ENCODE peak calls at places on chromosomes 16 and 17, in six cellular contexts. One of them, this sample, is unnamed.

GRCh38 chr16:11556214-11556819 is 30.4 kb downstream of the LITAF start:
- DNase-seq in Ammon's horn: no peak
- DNase-seq in substantia nigra: no peak
- DNase-seq in activated T-cell treated with anti-CD3 and anti-CD28 coated beads, Interleukin-2, amount 50 U/mL, for 48 hours: no peak
- DNase-seq in right lobe of liver: no peak
- DNase-seq in NCI-H2029 treated with DMSO at 0.1 percent for 48 hours: no peak
- DNase-seq in this sample: no peak

GRCh38 chr17:70848785-70849184 is 679.5 kb downstream of the KCNJ2 start:
- DNase-seq in Ammon's horn: no peak
- DNase-seq in substantia nigra: no peak
- DNase-seq in activated T-cell treated with anti-CD3 and anti-CD28 coated beads, Interleukin-2, amount 50 U/mL, for 48 hours: no peak
- DNase-seq in right lobe of liver: no peak
- DNase-seq in NCI-H2029 treated with DMSO at 0.1 percent for 48 hours: no peak
- DNase-seq in this sample: no peak

GRCh38 chr16:71610936-71611871 is 14.8 kb upstream of the MARVELD3 start:
- DNase-seq in Ammon's horn: peak
- DNase-seq in substantia nigra: peak
- DNase-seq in activated T-cell treated with anti-CD3 and anti-CD28 coated beads, Interleukin-2, amount 50 U/mL, for 48 hours: peak
- DNase-seq in right lobe of liver: peak
- DNase-seq in NCI-H2029 treated with DMSO at 0.1 percent for 48 hours: no peak
- DNase-seq in this sample: peak

GRCh38 chr17:66691644-66692500 is 143.0 kb upstream of the CACNG5 start:
- DNase-seq in Ammon's horn: peak
- DNase-seq in substantia nigra: peak
- DNase-seq in activated T-cell treated with anti-CD3 and anti-CD28 coated beads, Interleukin-2, amount 50 U/mL, for 48 hours: no peak
- DNase-seq in right lobe of liver: no peak
- DNase-seq in NCI-H2029 treated with DMSO at 0.1 percent for 48 hours: no peak
- DNase-seq in this sample: no peak

GRCh38 chr17:57465551-57465950 is 209.2 kb downstream of the MSI2 start:
- DNase-seq in Ammon's horn: no peak
- DNase-seq in substantia nigra: no peak
- DNase-seq in activated T-cell treated with anti-CD3 and anti-CD28 coated beads, Interleukin-2, amount 50 U/mL, for 48 hours: no peak
- DNase-seq in right lobe of liver: no peak
- DNase-seq in NCI-H2029 treated with DMSO at 0.1 percent for 48 hours: no peak
- DNase-seq in this sample: no peak

GRCh38 chr16:56257666-56258359 is 66.5 kb downstream of the GNAO1 start:
- DNase-seq in Ammon's horn: no peak
- DNase-seq in substantia nigra: no peak
- DNase-seq in activated T-cell treated with anti-CD3 and anti-CD28 coated beads, Interleukin-2, amount 50 U/mL, for 48 hours: no peak
- DNase-seq in right lobe of liver: no peak
- DNase-seq in NCI-H2029 treated with DMSO at 0.1 percent for 48 hours: no peak
- DNase-seq in this sample: no peak

GRCh38 chr17:13346081-13346533 is 255.6 kb downstream of the HS3ST3A1 start:
- DNase-seq in Ammon's horn: no peak
- DNase-seq in substantia nigra: no peak
- DNase-seq in activated T-cell treated with anti-CD3 and anti-CD28 coated beads, Interleukin-2, amount 50 U/mL, for 48 hours: no peak
- DNase-seq in right lobe of liver: no peak
- DNase-seq in NCI-H2029 treated with DMSO at 0.1 percent for 48 hours: no peak
- DNase-seq in this sample: no peak

GRCh38 chr16:81734632-81735434 is 44.3 kb upstream of the PLCG2 start:
- DNase-seq in Ammon's horn: no peak
- DNase-seq in substantia nigra: no peak
- DNase-seq in activated T-cell treated with anti-CD3 and anti-CD28 coated beads, Interleukin-2, amount 50 U/mL, for 48 hours: no peak
- DNase-seq in right lobe of liver: no peak
- DNase-seq in NCI-H2029 treated with DMSO at 0.1 percent for 48 hours: no peak
- DNase-seq in this sample: no peak

GRCh38 chr17:77130521-77130920 is 10.2 kb upstream of the SEC14L1 start:
- DNase-seq in Ammon's horn: no peak
- DNase-seq in substantia nigra: no peak
- DNase-seq in activated T-cell treated with anti-CD3 and anti-CD28 coated beads, Interleukin-2, amount 50 U/mL, for 48 hours: no peak
- DNase-seq in right lobe of liver: no peak
- DNase-seq in NCI-H2029 treated with DMSO at 0.1 percent for 48 hours: no peak
- DNase-seq in this sample: no peak

GRCh38 chr17:81037783-81038733 is 3.1 kb downstream of the BAIAP2 start:
- DNase-seq in Ammon's horn: no peak
- DNase-seq in substantia nigra: no peak
- DNase-seq in activated T-cell treated with anti-CD3 and anti-CD28 coated beads, Interleukin-2, amount 50 U/mL, for 48 hours: no peak
- DNase-seq in right lobe of liver: peak
- DNase-seq in NCI-H2029 treated with DMSO at 0.1 percent for 48 hours: no peak
- DNase-seq in this sample: no peak

GRCh38 chr16:85554791-85555548 is 58.2 kb upstream of the GSE1 start:
- DNase-seq in Ammon's horn: peak
- DNase-seq in substantia nigra: peak
- DNase-seq in activated T-cell treated with anti-CD3 and anti-CD28 coated beads, Interleukin-2, amount 50 U/mL, for 48 hours: peak
- DNase-seq in right lobe of liver: peak
- DNase-seq in NCI-H2029 treated with DMSO at 0.1 percent for 48 hours: no peak
- DNase-seq in this sample: peak

GRCh38 chr17:43528319-43528987 is 17.7 kb downstream of the ETV4 start:
- DNase-seq in Ammon's horn: no peak
- DNase-seq in substantia nigra: peak
- DNase-seq in activated T-cell treated with anti-CD3 and anti-CD28 coated beads, Interleukin-2, amount 50 U/mL, for 48 hours: no peak
- DNase-seq in right lobe of liver: no peak
- DNase-seq in NCI-H2029 treated with DMSO at 0.1 percent for 48 hours: no peak
- DNase-seq in this sample: no peak

GRCh38 chr17:49459401-49459984 is 35.6 kb upstream of the NGFR start:
- DNase-seq in Ammon's horn: peak
- DNase-seq in substantia nigra: no peak
- DNase-seq in activated T-cell treated with anti-CD3 and anti-CD28 coated beads, Interleukin-2, amount 50 U/mL, for 48 hours: no peak
- DNase-seq in right lobe of liver: no peak
- DNase-seq in NCI-H2029 treated with DMSO at 0.1 percent for 48 hours: no peak
- DNase-seq in this sample: no peak

GRCh38 chr17:76492250-76492988 is 8.8 kb downstream of the RHBDF2 start:
- DNase-seq in Ammon's horn: no peak
- DNase-seq in substantia nigra: no peak
- DNase-seq in activated T-cell treated with anti-CD3 and anti-CD28 coated beads, Interleukin-2, amount 50 U/mL, for 48 hours: peak
- DNase-seq in right lobe of liver: no peak
- DNase-seq in NCI-H2029 treated with DMSO at 0.1 percent for 48 hours: no peak
- DNase-seq in this sample: peak

GRCh38 chr16:68065716-68066305 is 19.4 kb upstream of the NFATC3 start:
- DNase-seq in Ammon's horn: no peak
- DNase-seq in substantia nigra: no peak
- DNase-seq in activated T-cell treated with anti-CD3 and anti-CD28 coated beads, Interleukin-2, amount 50 U/mL, for 48 hours: no peak
- DNase-seq in right lobe of liver: peak
- DNase-seq in NCI-H2029 treated with DMSO at 0.1 percent for 48 hours: no peak
- DNase-seq in this sample: no peak

GRCh38 chr17:40490289-40490853 is 11.1 kb downstream of the TNS4 start:
- DNase-seq in Ammon's horn: peak
- DNase-seq in substantia nigra: peak
- DNase-seq in activated T-cell treated with anti-CD3 and anti-CD28 coated beads, Interleukin-2, amount 50 U/mL, for 48 hours: no peak
- DNase-seq in right lobe of liver: no peak
- DNase-seq in NCI-H2029 treated with DMSO at 0.1 percent for 48 hours: no peak
- DNase-seq in this sample: peak

GRCh38 chr17:36608794-36609497 is 7.6 kb downstream of the MRM1 start:
- DNase-seq in Ammon's horn: peak
- DNase-seq in substantia nigra: peak
- DNase-seq in activated T-cell treated with anti-CD3 and anti-CD28 coated beads, Interleukin-2, amount 50 U/mL, for 48 hours: no peak
- DNase-seq in right lobe of liver: no peak
- DNase-seq in NCI-H2029 treated with DMSO at 0.1 percent for 48 hours: peak
- DNase-seq in this sample: peak

GRCh38 chr17:64133546-64134215 is 3.7 kb upstream of the ERN1 start:
- DNase-seq in Ammon's horn: peak
- DNase-seq in substantia nigra: no peak
- DNase-seq in activated T-cell treated with anti-CD3 and anti-CD28 coated beads, Interleukin-2, amount 50 U/mL, for 48 hours: no peak
- DNase-seq in right lobe of liver: no peak
- DNase-seq in NCI-H2029 treated with DMSO at 0.1 percent for 48 hours: peak
- DNase-seq in this sample: no peak

GRCh38 chr17:71251936-71252335 is 868.9 kb upstream of the SOX9 start:
- DNase-seq in Ammon's horn: no peak
- DNase-seq in substantia nigra: no peak
- DNase-seq in activated T-cell treated with anti-CD3 and anti-CD28 coated beads, Interleukin-2, amount 50 U/mL, for 48 hours: no peak
- DNase-seq in right lobe of liver: no peak
- DNase-seq in NCI-H2029 treated with DMSO at 0.1 percent for 48 hours: no peak
- DNase-seq in this sample: no peak

GRCh38 chr17:7910281-7910680 is 5.8 kb downstream of the RNF227 start:
- DNase-seq in Ammon's horn: no peak
- DNase-seq in substantia nigra: no peak
- DNase-seq in activated T-cell treated with anti-CD3 and anti-CD28 coated beads, Interleukin-2, amount 50 U/mL, for 48 hours: no peak
- DNase-seq in right lobe of liver: no peak
- DNase-seq in NCI-H2029 treated with DMSO at 0.1 percent for 48 hours: no peak
- DNase-seq in this sample: no peak

GRCh38 chr17:27354491-27355081 is 60.7 kb downstream of the WSB1 start:
- DNase-seq in Ammon's horn: no peak
- DNase-seq in substantia nigra: no peak
- DNase-seq in activated T-cell treated with anti-CD3 and anti-CD28 coated beads, Interleukin-2, amount 50 U/mL, for 48 hours: no peak
- DNase-seq in right lobe of liver: no peak
- DNase-seq in NCI-H2029 treated with DMSO at 0.1 percent for 48 hours: no peak
- DNase-seq in this sample: no peak

GRCh38 chr16:12178251-12178990 is 201.9 kb downstream of the SNX29 start:
- DNase-seq in Ammon's horn: peak
- DNase-seq in substantia nigra: no peak
- DNase-seq in activated T-cell treated with anti-CD3 and anti-CD28 coated beads, Interleukin-2, amount 50 U/mL, for 48 hours: no peak
- DNase-seq in right lobe of liver: no peak
- DNase-seq in NCI-H2029 treated with DMSO at 0.1 percent for 48 hours: no peak
- DNase-seq in this sample: no peak

GRCh38 chr17:59752446-59752845 is 45.0 kb downstream of the VMP1 start:
- DNase-seq in Ammon's horn: no peak
- DNase-seq in substantia nigra: no peak
- DNase-seq in activated T-cell treated with anti-CD3 and anti-CD28 coated beads, Interleukin-2, amount 50 U/mL, for 48 hours: no peak
- DNase-seq in right lobe of liver: no peak
- DNase-seq in NCI-H2029 treated with DMSO at 0.1 percent for 48 hours: no peak
- DNase-seq in this sample: no peak

GRCh38 chr17:49616546-49617205 is 41.0 kb downstream of the NXPH3 start:
- DNase-seq in Ammon's horn: peak
- DNase-seq in substantia nigra: no peak
- DNase-seq in activated T-cell treated with anti-CD3 and anti-CD28 coated beads, Interleukin-2, amount 50 U/mL, for 48 hours: no peak
- DNase-seq in right lobe of liver: no peak
- DNase-seq in NCI-H2029 treated with DMSO at 0.1 percent for 48 hours: no peak
- DNase-seq in this sample: peak

GRCh38 chr17:8288336-8289102 is at the start of gene RANGRF:
- DNase-seq in Ammon's horn: peak
- DNase-seq in substantia nigra: peak
- DNase-seq in activated T-cell treated with anti-CD3 and anti-CD28 coated beads, Interleukin-2, amount 50 U/mL, for 48 hours: peak
- DNase-seq in right lobe of liver: peak
- DNase-seq in NCI-H2029 treated with DMSO at 0.1 percent for 48 hours: peak
- DNase-seq in this sample: peak

GRCh38 chr17:42670199-42670924 is 6.4 kb downstream of the PLEKHH3 start:
- DNase-seq in Ammon's horn: no peak
- DNase-seq in substantia nigra: no peak
- DNase-seq in activated T-cell treated with anti-CD3 and anti-CD28 coated beads, Interleukin-2, amount 50 U/mL, for 48 hours: peak
- DNase-seq in right lobe of liver: no peak
- DNase-seq in NCI-H2029 treated with DMSO at 0.1 percent for 48 hours: no peak
- DNase-seq in this sample: no peak

GRCh38 chr17:62860962-62861873 is 53.1 kb upstream of the MARCHF10 start:
- DNase-seq in Ammon's horn: no peak
- DNase-seq in substantia nigra: peak
- DNase-seq in activated T-cell treated with anti-CD3 and anti-CD28 coated beads, Interleukin-2, amount 50 U/mL, for 48 hours: no peak
- DNase-seq in right lobe of liver: peak
- DNase-seq in NCI-H2029 treated with DMSO at 0.1 percent for 48 hours: no peak
- DNase-seq in this sample: no peak

GRCh38 chr17:45227101-45227591 is 5.5 kb downstream of the FMNL1 start:
- DNase-seq in Ammon's horn: no peak
- DNase-seq in substantia nigra: no peak
- DNase-seq in activated T-cell treated with anti-CD3 and anti-CD28 coated beads, Interleukin-2, amount 50 U/mL, for 48 hours: no peak
- DNase-seq in right lobe of liver: no peak
- DNase-seq in NCI-H2029 treated with DMSO at 0.1 percent for 48 hours: no peak
- DNase-seq in this sample: peak

GRCh38 chr16:66414891-66415290 is 12.2 kb upstream of the BEAN1 start:
- DNase-seq in Ammon's horn: no peak
- DNase-seq in substantia nigra: no peak
- DNase-seq in activated T-cell treated with anti-CD3 and anti-CD28 coated beads, Interleukin-2, amount 50 U/mL, for 48 hours: no peak
- DNase-seq in right lobe of liver: no peak
- DNase-seq in NCI-H2029 treated with DMSO at 0.1 percent for 48 hours: no peak
- DNase-seq in this sample: no peak

GRCh38 chr16:12590963-12591362 is 212.7 kb downstream of the CPPED1 start:
- DNase-seq in Ammon's horn: no peak
- DNase-seq in substantia nigra: no peak
- DNase-seq in activated T-cell treated with anti-CD3 and anti-CD28 coated beads, Interleukin-2, amount 50 U/mL, for 48 hours: no peak
- DNase-seq in right lobe of liver: no peak
- DNase-seq in NCI-H2029 treated with DMSO at 0.1 percent for 48 hours: no peak
- DNase-seq in this sample: no peak

GRCh38 chr16:12390074-12390473 is 413.5 kb downstream of the SNX29 start:
- DNase-seq in Ammon's horn: no peak
- DNase-seq in substantia nigra: no peak
- DNase-seq in activated T-cell treated with anti-CD3 and anti-CD28 coated beads, Interleukin-2, amount 50 U/mL, for 48 hours: no peak
- DNase-seq in right lobe of liver: no peak
- DNase-seq in NCI-H2029 treated with DMSO at 0.1 percent for 48 hours: no peak
- DNase-seq in this sample: no peak

GRCh38 chr16:82042144-82042543 is 7.1 kb downstream of the HSD17B2 start:
- DNase-seq in Ammon's horn: no peak
- DNase-seq in substantia nigra: no peak
- DNase-seq in activated T-cell treated with anti-CD3 and anti-CD28 coated beads, Interleukin-2, amount 50 U/mL, for 48 hours: no peak
- DNase-seq in right lobe of liver: no peak
- DNase-seq in NCI-H2029 treated with DMSO at 0.1 percent for 48 hours: no peak
- DNase-seq in this sample: no peak

GRCh38 chr17:32871736-32872135 is 5.2 kb downstream of the MYO1D start:
- DNase-seq in Ammon's horn: peak
- DNase-seq in substantia nigra: no peak
- DNase-seq in activated T-cell treated with anti-CD3 and anti-CD28 coated beads, Interleukin-2, amount 50 U/mL, for 48 hours: no peak
- DNase-seq in right lobe of liver: no peak
- DNase-seq in NCI-H2029 treated with DMSO at 0.1 percent for 48 hours: no peak
- DNase-seq in this sample: no peak

GRCh38 chr16:49634235-49635008 is 221.5 kb downstream of the ZNF423 start:
- DNase-seq in Ammon's horn: no peak
- DNase-seq in substantia nigra: no peak
- DNase-seq in activated T-cell treated with anti-CD3 and anti-CD28 coated beads, Interleukin-2, amount 50 U/mL, for 48 hours: no peak
- DNase-seq in right lobe of liver: no peak
- DNase-seq in NCI-H2029 treated with DMSO at 0.1 percent for 48 hours: no peak
- DNase-seq in this sample: no peak

GRCh38 chr17:17305282-17305801 is 2.2 kb downstream of the NT5M start:
- DNase-seq in Ammon's horn: peak
- DNase-seq in substantia nigra: no peak
- DNase-seq in activated T-cell treated with anti-CD3 and anti-CD28 coated beads, Interleukin-2, amount 50 U/mL, for 48 hours: peak
- DNase-seq in right lobe of liver: no peak
- DNase-seq in NCI-H2029 treated with DMSO at 0.1 percent for 48 hours: no peak
- DNase-seq in this sample: peak